ENCODE peak calls at places on chromosomes 16 and 17, in ten cellular contexts. B, Q, T, C, S, Y, R, I, D and G are unnamed samples.
A peak's percentile ranks its signal among the peaks of the same experiment; 100 is the strongest.

GRCh38 chr16:50201784-50202183 is 48.7 kb downstream of the TENT4B start:
- DNase-seq in B (no peak), Q (no peak), T (no peak), C (no peak), S (no peak), Y (no peak), R (no peak), I (no peak), D (no peak), G (no peak)

GRCh38 chr17:8138672-8139371 is 13.4 kb downstream of the PER1 start:
- DNase-seq in B (peak; percentile 98), Q (peak; percentile 94), T (peak; percentile 96), C (peak; percentile 57), S (peak; percentile 95), Y (peak; percentile 95), R (peak; percentile 97), I (peak; percentile 90), D (peak; percentile 95), G (peak; percentile 84)

GRCh38 chr16:51949260-51949659 is 597.7 kb downstream of the TOX3 start:
- DNase-seq in B (no peak), Q (no peak), T (no peak), C (no peak), S (no peak), Y (no peak), R (no peak), I (no peak), D (no peak), G (no peak)

GRCh38 chr16:16983545-16983944 is 487.2 kb downstream of the XYLT1 start:
- DNase-seq in B (no peak), Q (no peak), T (no peak), C (no peak), S (no peak), Y (no peak), R (no peak), I (no peak), D (no peak), G (no peak)

GRCh38 chr17:50194441-50195195 is 6.8 kb downstream of the COL1A1 start:
- DNase-seq in B (no peak), Q (no peak), T (no peak), C (no peak), S (no peak), Y (no peak), R (no peak), I (no peak), D (no peak), G (no peak)

GRCh38 chr16:27230562-27230991 is 27.3 kb downstream of the KDM8 start:
- DNase-seq in B (peak; percentile 84), Q (no peak), T (peak; percentile 91), C (peak; percentile 78), S (no peak), Y (peak; percentile 83), R (no peak), I (peak; percentile 54), D (peak; percentile 86), G (no peak)

GRCh38 chr17:79082311-79083190 is 7.9 kb downstream of the ENGASE start:
- DNase-seq in B (peak; percentile 40), Q (peak; percentile 54), T (peak; percentile 40), C (no peak), S (peak; percentile 22), Y (peak; percentile 56), R (peak; percentile 73), I (peak; percentile 31), D (peak; percentile 48), G (no peak)

GRCh38 chr17:52388941-52389340 is 230.4 kb upstream of the CA10 start:
- DNase-seq in B (no peak), Q (no peak), T (peak; percentile 36), C (no peak), S (no peak), Y (no peak), R (no peak), I (no peak), D (no peak), G (no peak)

GRCh38 chr16:8493885-8494487 is 96.3 kb downstream of the TMEM114 start:
- DNase-seq in B (no peak), Q (no peak), T (no peak), C (no peak), S (no peak), Y (no peak), R (no peak), I (no peak), D (no peak), G (no peak)

GRCh38 chr17:36941265-36942021 is 4.2 kb downstream of the LHX1 start:
- DNase-seq in B (no peak), Q (no peak), T (no peak), C (no peak), S (no peak), Y (no peak), R (no peak), I (no peak), D (no peak), G (no peak)

DNA sequence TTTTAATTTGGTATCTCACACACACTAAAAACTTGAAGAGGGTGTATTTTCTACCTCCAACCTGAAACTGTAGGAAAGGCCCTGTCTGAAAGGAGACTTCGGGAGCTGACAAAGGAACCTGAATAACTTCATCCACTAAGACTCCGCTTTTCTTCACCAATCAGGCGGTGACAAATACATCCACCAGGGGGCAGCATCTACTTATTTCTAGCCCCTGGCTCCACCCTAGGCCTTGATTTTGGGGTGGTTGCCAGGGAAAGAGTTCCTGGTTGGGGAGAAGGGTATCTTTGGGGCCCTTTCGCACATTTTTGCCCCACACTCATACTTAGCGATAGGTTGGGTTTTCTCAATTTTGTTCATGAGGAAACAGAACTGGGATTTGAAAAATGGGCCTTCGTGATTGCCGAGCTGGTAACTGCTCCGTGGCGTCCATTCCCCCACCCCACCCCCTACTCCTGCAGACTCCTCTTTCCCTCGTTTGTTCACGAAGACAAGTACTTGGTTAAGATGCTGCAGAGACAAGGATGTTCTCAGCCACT is 4.8 kb upstream of the ARL4D start:
- DNase-seq in B (peak; percentile 82), Q (peak; percentile 91), T (peak; percentile 96), C (no peak), S (peak; percentile 79), Y (peak; percentile 93), R (peak; percentile 89), I (peak; percentile 87), D (peak; percentile 85), G (no peak)
- H3K4me3 ChIP-seq in B (no peak overlapping the region), Q (peak overlapping the region; percentile 27), T (no peak overlapping the region), C (no peak overlapping the region), S (no peak overlapping the region), Y (no peak overlapping the region), R (no peak overlapping the region), I (no peak overlapping the region), D (no peak overlapping the region), G (no peak overlapping the region)

DNA sequence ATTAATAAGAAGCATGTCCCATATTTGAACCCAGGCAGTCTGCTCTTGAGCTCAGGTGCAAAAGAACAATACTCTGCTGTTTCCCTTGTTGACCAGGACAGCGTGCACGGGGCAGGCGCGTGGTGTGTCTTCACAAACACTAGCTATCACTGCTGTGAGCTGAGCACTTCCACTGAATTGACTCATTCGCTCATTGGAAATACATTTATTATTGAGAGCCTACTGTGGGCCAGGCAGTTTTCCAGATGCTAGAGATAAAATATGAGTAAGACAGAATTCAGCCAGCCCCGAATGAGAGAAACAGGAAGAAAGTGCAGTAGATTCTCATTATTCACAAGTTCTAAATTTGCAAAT is 1.7 kb downstream of the CHD9 start:
- DNase-seq in B (no peak), Q (no peak), T (no peak), C (no peak), S (no peak), Y (no peak), R (peak; percentile 52), I (no peak), D (no peak), G (no peak)
- H3K4me3 ChIP-seq in B (no peak overlapping the region), Q (peak overlapping the region; percentile 87), T (no peak overlapping the region), C (no peak overlapping the region), S (no peak overlapping the region), Y (no peak overlapping the region), R (peak overlapping the region; percentile 88), I (no peak overlapping the region), D (no peak overlapping the region), G (no peak overlapping the region)

DNA sequence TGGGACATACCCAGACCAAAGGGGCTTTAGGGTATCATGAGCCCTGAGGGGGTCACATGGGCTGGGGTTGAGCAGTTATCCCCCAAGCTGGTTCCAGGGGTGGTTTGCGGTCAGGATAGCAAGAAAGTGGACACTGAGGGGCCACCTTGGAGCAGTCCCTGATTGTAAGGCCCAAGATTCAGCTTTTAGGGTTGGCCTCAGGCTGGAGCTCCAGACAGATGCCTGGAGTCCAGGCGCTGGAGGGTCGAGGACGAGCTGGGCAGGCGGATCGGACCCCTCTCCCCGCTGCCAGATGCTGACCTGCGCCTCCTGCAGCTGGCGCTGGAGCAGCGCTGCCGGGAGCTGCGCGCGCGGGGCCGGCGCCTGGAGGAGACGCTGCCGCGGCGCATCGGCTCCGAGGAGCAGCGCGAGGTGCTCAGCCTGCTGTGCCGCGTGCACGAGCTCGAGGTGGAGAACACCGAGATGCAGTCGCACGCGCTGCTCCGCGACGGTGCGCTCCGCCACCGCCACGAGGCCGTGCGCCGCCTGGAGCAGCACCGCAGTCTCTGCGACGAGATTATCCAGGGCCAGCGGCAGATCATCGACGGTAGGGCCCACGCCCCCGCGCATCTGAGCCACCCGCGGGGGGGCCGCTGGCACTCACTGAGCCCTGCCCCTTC is 10.0 kb downstream of the BTBD17 start:
- DNase-seq in B (no peak), Q (no peak), T (no peak), C (peak; percentile 16), S (no peak), Y (no peak), R (no peak), I (no peak), D (no peak), G (no peak)
- H3K4me3 ChIP-seq in B (no peak overlapping the region), Q (no peak overlapping the region), T (no peak overlapping the region), C (no peak overlapping the region), S (no peak overlapping the region), Y (no peak overlapping the region), R (no peak overlapping the region), I (no peak overlapping the region), D (no peak overlapping the region), G (no peak overlapping the region)

GRCh38 chr16:668519-669171 is 713 bp downstream of the RHOT2 start:
- DNase-seq in B (no peak), Q (no peak), T (no peak), C (no peak), S (no peak), Y (no peak), R (no peak), I (no peak), D (no peak), G (no peak)

GRCh38 chr16:670485-671352 is 2.8 kb downstream of the RHOT2 start:
- DNase-seq in B (no peak), Q (no peak), T (no peak), C (no peak), S (no peak), Y (no peak), R (no peak), I (no peak), D (no peak), G (no peak)

GRCh38 chr16:667780-668518 is at the start of gene RHOT2:
- DNase-seq in B (peak; percentile 92), Q (peak; percentile 96), T (peak; percentile 93), C (no peak), S (no peak), Y (peak; percentile 92), R (peak; percentile 86), I (peak; percentile 86), D (peak; percentile 83), G (peak; percentile 50)

GRCh38 chr16:671353-672131 is 3.6 kb downstream of the RHOT2 start:
- DNase-seq in B (no peak), Q (no peak), T (no peak), C (no peak), S (no peak), Y (no peak), R (no peak), I (no peak), D (no peak), G (no peak)

DNA sequence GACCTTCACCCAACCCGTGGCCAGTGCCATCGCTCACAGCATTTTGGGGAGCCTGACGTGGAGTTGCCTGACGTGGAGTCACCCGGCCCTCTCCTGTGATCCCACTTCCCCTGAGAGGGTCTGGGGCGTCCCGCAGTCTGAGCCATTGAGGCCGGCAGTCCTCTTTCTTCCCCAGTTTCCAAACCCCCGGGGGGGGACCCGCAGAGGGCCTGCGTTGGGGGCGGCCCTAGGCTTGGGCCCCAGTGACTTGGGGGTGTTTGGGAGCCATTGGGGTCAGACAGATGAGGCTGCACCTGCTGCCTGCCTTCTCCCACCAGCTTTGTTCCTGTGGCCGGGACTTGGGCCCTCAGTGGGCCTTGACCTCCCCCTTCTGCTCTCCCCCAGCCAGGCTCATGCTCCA is 1.7 kb downstream of the RHOT2 start:
- DNase-seq in B (no peak), Q (no peak), T (no peak), C (no peak), S (no peak), Y (no peak), R (no peak), I (no peak), D (no peak), G (no peak)
- H3K4me3 ChIP-seq in B (no peak overlapping the region), Q (peak overlapping the region; percentile 100), T (no peak overlapping the region), C (no peak overlapping the region), S (peak overlapping the region; percentile 72), Y (no peak overlapping the region), R (peak overlapping the region; percentile 82), I (no peak overlapping the region), D (no peak overlapping the region), G (no peak overlapping the region)